ENCODE peak calls at places on chromosomes 12 and 14, in seven cellular contexts. U is fibroblast of pulmonary artery; P is activated T-cell treated with anti-CD3 and anti-CD28 coated beads for 1 hour; A is mammary epithelial cell; F is CD8-positive, alpha-beta T cell; H is germinal center; K is hepatocyte. W is an unnamed sample.

GRCh38 chr14:74963705-74964271 is 8.4 kb upstream of the PGF start:
- DNase-seq in U (peak), P (no peak), A (peak), F (no peak), H (no peak), K (no peak), W (peak)

GRCh38 chr14:95151561-95151960 is 5.8 kb downstream of the DICER1 start:
- DNase-seq in U (no peak), P (no peak), A (no peak), F (no peak), H (no peak), K (no peak), W (peak)

GRCh38 chr14:102517412-102518062 is 8.0 kb upstream of the ANKRD9 start:
- DNase-seq in U (no peak), P (no peak), A (no peak), F (no peak), H (no peak), K (peak), W (no peak)

GRCh38 chr14:65361920-65362319 is 50.6 kb upstream of the FUT8 start:
- DNase-seq in U (peak), P (no peak), A (peak), F (no peak), H (no peak), K (no peak), W (peak)

GRCh38 chr12:5442251-5443006 is 10.5 kb downstream of the NTF3 start:
- DNase-seq in U (peak), P (no peak), A (peak), F (no peak), H (no peak), K (peak), W (peak)

GRCh38 chr12:1115471-1116242 is 124.6 kb downstream of the ERC1 start:
- DNase-seq in U (peak), P (no peak), A (peak), F (no peak), H (no peak), K (no peak), W (peak)

GRCh38 chr12:118206107-118206412 is 70.1 kb downstream of the PEBP1 start:
- DNase-seq in U (no peak), P (no peak), A (peak), F (no peak), H (no peak), K (peak), W (no peak)

GRCh38 chr12:56193025-56193578 is 3.8 kb upstream of the SMARCC2 start:
- DNase-seq in U (peak), P (peak), A (peak), F (peak), H (peak), K (peak), W (peak)

W was measured in cardiac fibroblast.